ENCODE peak calls at places on chromosomes 11 and 22, in eight cellular contexts. One of them, this sample, is unnamed.

GRCh38 chr22:40203568-40203967 is 25.8 kb downstream of the TNRC6B start:
- DNase-seq in CD8-positive, alpha-beta memory T cell: peak
- DNase-seq in left ventricle myocardium inferior: no peak
- DNase-seq in IMR-90: peak
- DNase-seq in A549: no peak
- DNase-seq in fibroblast of lung: no peak
- DNase-seq in body of pancreas: no peak
- DNase-seq in naive thymus-derived CD4-positive, alpha-beta T cell: no peak
- DNase-seq in this sample: no peak

GRCh38 chr11:9646324-9646723 is 17.6 kb upstream of the SWAP70 start:
- DNase-seq in left ventricle myocardium inferior: no peak
- DNase-seq in naive thymus-derived CD4-positive, alpha-beta T cell: no peak
- DNase-seq in fibroblast of lung: no peak
- DNase-seq in A549: no peak
- DNase-seq in CD8-positive, alpha-beta memory T cell: no peak
- DNase-seq in body of pancreas: no peak
- DNase-seq in IMR-90: no peak
- DNase-seq in this sample: no peak

GRCh38 chr22:39343259-39344045 is 6.3 kb upstream of the SYNGR1 start:
- DNase-seq in CD8-positive, alpha-beta memory T cell: peak
- DNase-seq in fibroblast of lung: peak
- DNase-seq in naive thymus-derived CD4-positive, alpha-beta T cell: peak
- DNase-seq in left ventricle myocardium inferior: peak
- DNase-seq in body of pancreas: peak
- DNase-seq in A549: peak
- DNase-seq in IMR-90: peak
- DNase-seq in this sample: no peak

GRCh38 chr11:67435727-67436458 is 1.6 kb downstream of the PTPRCAP start:
- DNase-seq in naive thymus-derived CD4-positive, alpha-beta T cell: no peak
- DNase-seq in IMR-90: no peak
- DNase-seq in fibroblast of lung: no peak
- DNase-seq in body of pancreas: no peak
- DNase-seq in A549: no peak
- DNase-seq in left ventricle myocardium inferior: no peak
- DNase-seq in CD8-positive, alpha-beta memory T cell: peak
- DNase-seq in this sample: peak

GRCh38 chr22:50340157-50340879 is 2.8 kb upstream of the PPP6R2 start:
- DNase-seq in body of pancreas: no peak
- DNase-seq in naive thymus-derived CD4-positive, alpha-beta T cell: no peak
- DNase-seq in IMR-90: no peak
- DNase-seq in left ventricle myocardium inferior: no peak
- DNase-seq in A549: no peak
- DNase-seq in fibroblast of lung: peak
- DNase-seq in CD8-positive, alpha-beta memory T cell: no peak
- DNase-seq in this sample: no peak

GRCh38 chr22:38422615-38423511 is 32.1 kb downstream of the KCNJ4 start:
- DNase-seq in left ventricle myocardium inferior: no peak
- DNase-seq in IMR-90: no peak
- DNase-seq in A549: no peak
- DNase-seq in CD8-positive, alpha-beta memory T cell: no peak
- DNase-seq in body of pancreas: no peak
- DNase-seq in fibroblast of lung: no peak
- DNase-seq in naive thymus-derived CD4-positive, alpha-beta T cell: no peak
- DNase-seq in this sample: peak

GRCh38 chr22:46779651-46780050 is 17.2 kb downstream of the TBC1D22A start:
- DNase-seq in body of pancreas: no peak
- DNase-seq in naive thymus-derived CD4-positive, alpha-beta T cell: no peak
- DNase-seq in A549: no peak
- DNase-seq in fibroblast of lung: no peak
- DNase-seq in CD8-positive, alpha-beta memory T cell: no peak
- DNase-seq in left ventricle myocardium inferior: no peak
- DNase-seq in IMR-90: no peak
- DNase-seq in this sample: no peak

GRCh38 chr11:130118636-130119387 is 40.8 kb upstream of the ST14 start:
- DNase-seq in IMR-90: no peak
- DNase-seq in A549: no peak
- DNase-seq in CD8-positive, alpha-beta memory T cell: peak
- DNase-seq in left ventricle myocardium inferior: no peak
- DNase-seq in body of pancreas: no peak
- DNase-seq in naive thymus-derived CD4-positive, alpha-beta T cell: no peak
- DNase-seq in fibroblast of lung: no peak
- DNase-seq in this sample: no peak

GRCh38 chr11:100068116-100068515 is 619.0 kb upstream of the ARHGAP42 start:
- DNase-seq in left ventricle myocardium inferior: no peak
- DNase-seq in naive thymus-derived CD4-positive, alpha-beta T cell: no peak
- DNase-seq in A549: no peak
- DNase-seq in fibroblast of lung: no peak
- DNase-seq in body of pancreas: no peak
- DNase-seq in IMR-90: no peak
- DNase-seq in CD8-positive, alpha-beta memory T cell: no peak
- DNase-seq in this sample: no peak

GRCh38 chr11:36264601-36265344 is 24.5 kb downstream of the COMMD9 start:
- DNase-seq in IMR-90: no peak
- DNase-seq in left ventricle myocardium inferior: no peak
- DNase-seq in CD8-positive, alpha-beta memory T cell: no peak
- DNase-seq in body of pancreas: no peak
- DNase-seq in naive thymus-derived CD4-positive, alpha-beta T cell: no peak
- DNase-seq in fibroblast of lung: no peak
- DNase-seq in A549: no peak
- DNase-seq in this sample: no peak

GRCh38 chr11:57308426-57309060 is 16.2 kb downstream of the TNKS1BP1 start:
- DNase-seq in fibroblast of lung: no peak
- DNase-seq in left ventricle myocardium inferior: no peak
- DNase-seq in CD8-positive, alpha-beta memory T cell: no peak
- DNase-seq in body of pancreas: no peak
- DNase-seq in naive thymus-derived CD4-positive, alpha-beta T cell: no peak
- DNase-seq in A549: no peak
- DNase-seq in IMR-90: no peak
- DNase-seq in this sample: no peak
- H3K27ac ChIP-seq in fibroblast of lung: no peak
- H3K27ac ChIP-seq in left ventricle myocardium inferior: peak
- H3K27ac ChIP-seq in CD8-positive, alpha-beta memory T cell: no peak
- H3K27ac ChIP-seq in body of pancreas: peak
- H3K27ac ChIP-seq in naive thymus-derived CD4-positive, alpha-beta T cell: no peak
- H3K27ac ChIP-seq in A549: no peak
- H3K27ac ChIP-seq in IMR-90: no peak
- H3K27ac ChIP-seq in this sample: no peak

DNA sequence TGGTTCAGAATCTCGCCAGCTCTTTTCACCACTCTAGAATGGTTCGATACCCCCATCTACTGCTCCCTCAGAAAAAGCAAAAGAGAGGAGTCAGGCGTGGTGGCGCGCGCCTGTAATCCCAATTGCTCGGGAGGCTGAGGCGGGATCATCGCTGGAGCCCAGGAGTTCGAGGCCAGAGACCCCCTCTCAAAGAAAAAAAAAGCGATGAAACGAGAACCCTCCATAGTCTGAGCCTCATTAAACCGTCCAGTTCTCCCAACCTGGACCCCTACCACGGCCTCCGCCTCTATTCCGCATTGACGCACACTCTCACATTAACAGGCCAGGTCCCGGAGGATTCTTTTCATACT is 439 bp downstream of the SPA17 start:
- DNase-seq in A549: peak
- DNase-seq in CD8-positive, alpha-beta memory T cell: no peak
- DNase-seq in left ventricle myocardium inferior: no peak
- DNase-seq in IMR-90: no peak
- DNase-seq in fibroblast of lung: peak
- DNase-seq in naive thymus-derived CD4-positive, alpha-beta T cell: no peak
- DNase-seq in body of pancreas: no peak
- DNase-seq in this sample: no peak
- H3K4me3 ChIP-seq in A549: peak
- H3K4me3 ChIP-seq in CD8-positive, alpha-beta memory T cell: peak
- H3K4me3 ChIP-seq in left ventricle myocardium inferior: peak
- H3K4me3 ChIP-seq in IMR-90: peak
- H3K4me3 ChIP-seq in fibroblast of lung: peak
- H3K4me3 ChIP-seq in naive thymus-derived CD4-positive, alpha-beta T cell: peak
- H3K4me3 ChIP-seq in body of pancreas: peak
- H3K4me3 ChIP-seq in this sample: peak

GRCh38 chr11:119684361-119685072 is 44.5 kb downstream of the NECTIN1 start:
- DNase-seq in naive thymus-derived CD4-positive, alpha-beta T cell: no peak
- DNase-seq in A549: peak
- DNase-seq in left ventricle myocardium inferior: no peak
- DNase-seq in CD8-positive, alpha-beta memory T cell: no peak
- DNase-seq in body of pancreas: peak
- DNase-seq in IMR-90: peak
- DNase-seq in fibroblast of lung: peak
- DNase-seq in this sample: no peak
- H3K27ac ChIP-seq in naive thymus-derived CD4-positive, alpha-beta T cell: no peak
- H3K27ac ChIP-seq in A549: peak
- H3K27ac ChIP-seq in left ventricle myocardium inferior: no peak
- H3K27ac ChIP-seq in CD8-positive, alpha-beta memory T cell: no peak
- H3K27ac ChIP-seq in body of pancreas: peak
- H3K27ac ChIP-seq in IMR-90: peak
- H3K27ac ChIP-seq in fibroblast of lung: peak
- H3K27ac ChIP-seq in this sample: no peak

DNA sequence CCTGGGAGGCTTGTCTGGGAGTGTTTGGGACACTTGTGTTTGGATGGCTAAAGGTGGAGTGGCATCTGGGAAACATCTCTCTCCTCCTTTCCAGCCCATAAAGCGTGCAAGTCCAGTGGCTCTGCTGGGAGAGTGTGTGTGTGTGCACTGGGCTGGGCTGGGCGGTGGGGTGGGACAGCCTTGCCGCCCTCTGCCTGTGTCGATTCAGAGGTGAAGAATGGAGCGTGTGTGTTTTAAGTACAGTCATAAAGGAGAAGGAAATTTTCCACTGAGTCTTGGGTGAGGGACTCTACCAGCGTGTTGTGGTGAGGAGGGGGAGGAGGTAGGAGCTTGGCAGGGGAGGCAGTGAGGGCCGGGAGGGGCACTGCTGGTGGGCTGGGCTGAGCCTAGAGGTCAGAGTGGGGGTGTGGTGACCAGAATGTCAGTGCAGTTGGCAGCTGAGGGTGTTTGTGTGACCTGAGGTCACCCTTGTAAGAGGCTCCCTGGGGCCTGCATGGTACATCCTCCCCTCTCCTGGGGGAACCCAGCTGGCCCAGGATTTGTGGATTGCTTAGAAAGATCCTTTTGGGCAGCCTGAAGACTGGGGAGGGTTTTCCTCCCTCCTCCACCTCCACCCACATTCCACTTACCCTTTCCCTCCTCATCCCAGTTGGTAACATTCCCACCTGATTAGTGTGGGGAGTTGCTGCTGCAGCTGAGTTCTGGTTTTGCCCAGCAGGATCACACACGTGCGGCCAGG is 1.7 kb downstream of the TIMP3 start:
- DNase-seq in A549: no peak
- DNase-seq in left ventricle myocardium inferior: peak
- DNase-seq in IMR-90: peak
- DNase-seq in fibroblast of lung: peak
- DNase-seq in body of pancreas: no peak
- DNase-seq in naive thymus-derived CD4-positive, alpha-beta T cell: no peak
- DNase-seq in CD8-positive, alpha-beta memory T cell: no peak
- DNase-seq in this sample: peak
- H3K4me3 ChIP-seq in A549: no peak
- H3K4me3 ChIP-seq in left ventricle myocardium inferior: peak
- H3K4me3 ChIP-seq in IMR-90: peak
- H3K4me3 ChIP-seq in fibroblast of lung: peak
- H3K4me3 ChIP-seq in body of pancreas: no peak
- H3K4me3 ChIP-seq in naive thymus-derived CD4-positive, alpha-beta T cell: no peak
- H3K4me3 ChIP-seq in CD8-positive, alpha-beta memory T cell: no peak
- H3K4me3 ChIP-seq in this sample: peak

GRCh38 chr11:13462311-13462927 is 603 bp downstream of the BTBD10 start:
- DNase-seq in fibroblast of lung: peak
- DNase-seq in naive thymus-derived CD4-positive, alpha-beta T cell: no peak
- DNase-seq in IMR-90: peak
- DNase-seq in left ventricle myocardium inferior: peak
- DNase-seq in body of pancreas: peak
- DNase-seq in CD8-positive, alpha-beta memory T cell: no peak
- DNase-seq in A549: peak
- DNase-seq in this sample: peak
- H3K27ac ChIP-seq in fibroblast of lung: peak
- H3K27ac ChIP-seq in naive thymus-derived CD4-positive, alpha-beta T cell: peak
- H3K27ac ChIP-seq in IMR-90: peak
- H3K27ac ChIP-seq in left ventricle myocardium inferior: peak
- H3K27ac ChIP-seq in body of pancreas: peak
- H3K27ac ChIP-seq in CD8-positive, alpha-beta memory T cell: peak
- H3K27ac ChIP-seq in A549: peak
- H3K27ac ChIP-seq in this sample: peak

This sample was measured in right cardiac atrium.